ENCODE peak calls at places on chromosomes 11 and 22, in six cellular contexts. C is psoas muscle, G is hepatocyte, J is breast epithelium, D is A549, N is right cardiac atrium. F is an unnamed sample.

GRCh38 chr11:3158131-3158591 is 6.9 kb downstream of the OSBPL5 start:
- DNase-seq in C (peak; percentile 38), G (no peak), J (no peak), D (no peak), N (peak; percentile 0), F (no peak)

GRCh38 chr22:25406510-25407210 is 157.8 kb upstream of the GRK3 start:
- DNase-seq in C (no peak), G (no peak), J (no peak), D (no peak), N (peak; percentile 39), F (no peak)

GRCh38 chr11:91097069-91097468 is 874.2 kb upstream of the CHORDC1 start:
- DNase-seq in C (no peak), G (no peak), J (no peak), D (no peak), N (no peak), F (no peak)

GRCh38 chr11:48683226-48683720 is 194.7 kb downstream of the OR4A47 start:
- DNase-seq in C (peak; percentile 9), G (no peak), J (no peak), D (no peak), N (no peak), F (no peak)

GRCh38 chr11:107577312-107577711 is 11.8 kb upstream of the ALKBH8 start:
- DNase-seq in C (no peak), G (no peak), J (no peak), D (no peak), N (no peak), F (no peak)

GRCh38 chr22:28923826-28924732 is 40.7 kb downstream of the ZNRF3 start:
- DNase-seq in C (peak; percentile 78), G (peak; percentile 48), J (peak; percentile 75), D (no peak), N (peak; percentile 23), F (no peak)

GRCh38 chr11:92552942-92553341 is 328.3 kb downstream of the FAT3 start:
- DNase-seq in C (no peak), G (no peak), J (no peak), D (peak; percentile 4), N (no peak), F (peak; percentile 1)

GRCh38 chr22:39144101-39144815 is 8.2 kb downstream of the CBX7 start:
- DNase-seq in C (peak; percentile 50), G (peak; percentile 17), J (peak; percentile 41), D (no peak), N (no peak), F (peak; percentile 62)

GRCh38 chr11:62922653-62923371 is 1.6 kb upstream of the CHRM1 start:
- DNase-seq in C (peak; percentile 44), G (no peak), J (no peak), D (peak; percentile 59), N (no peak), F (no peak)

GRCh38 chr11:134050541-134051383 is 18.1 kb upstream of the JAM3 start:
- DNase-seq in C (peak; percentile 85), G (peak; percentile 87), J (peak; percentile 34), D (peak; percentile 33), N (peak; percentile 73), F (peak; percentile 91)
- H3K4me3 ChIP-seq in C (peak overlapping the region; percentile 45), G (no peak overlapping the region), J (peak overlapping the region; percentile 21), D (peak overlapping the region; percentile 18), N (no peak overlapping the region), F (peak overlapping the region; percentile 64)

GRCh38 chr11:73013021-73013420 is 129.1 kb downstream of the FCHSD2 start:
- DNase-seq in C (no peak), G (no peak), J (no peak), D (no peak), N (no peak), F (no peak)

GRCh38 chr11:73004088-73004487 is 138.0 kb downstream of the FCHSD2 start:
- DNase-seq in C (no peak), G (no peak), J (no peak), D (no peak), N (no peak), F (no peak)

GRCh38 chr11:73012121-73012863 is 129.8 kb downstream of the FCHSD2 start:
- DNase-seq in C (no peak), G (no peak), J (no peak), D (no peak), N (no peak), F (peak; percentile 48)

GRCh38 chr11:73011126-73011817 is 130.8 kb downstream of the FCHSD2 start:
- DNase-seq in C (no peak), G (no peak), J (no peak), D (no peak), N (no peak), F (no peak)

DNA sequence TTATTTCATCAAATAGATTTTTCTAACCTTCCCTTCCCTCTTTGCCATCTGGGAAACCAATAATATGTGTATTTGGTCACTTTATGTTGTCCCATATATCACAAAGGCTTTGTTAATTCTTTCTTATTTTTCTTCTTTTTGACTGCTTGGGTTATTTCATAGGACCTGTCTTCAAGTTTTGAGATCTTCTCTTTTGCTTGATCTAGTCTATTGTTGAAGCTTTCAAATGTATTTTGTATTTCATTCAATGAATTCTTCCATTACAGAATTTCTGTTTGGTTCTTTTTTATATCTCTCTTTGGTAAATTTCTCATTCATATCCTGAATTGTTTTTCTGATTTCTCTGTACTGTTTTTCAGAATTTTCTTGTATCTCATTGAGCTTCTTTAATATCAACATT is 132.1 kb downstream of the FCHSD2 start:
- DNase-seq in C (no peak), G (no peak), J (no peak), D (no peak), N (no peak), F (no peak)
- H3K4me1 ChIP-seq in C (no peaks in the 10 kb centered on the region), G (no peaks in the 10 kb centered on the region), J (no peaks in the 10 kb centered on the region), D (no peaks in the 10 kb centered on the region), N (no peaks in the 10 kb centered on the region), F (peaks cover 10% of the 10 kb centered on the region)

GRCh38 chr11:69595805-69596665 is 44.9 kb upstream of the CCND1 start:
- DNase-seq in C (no peak), G (no peak), J (no peak), D (no peak), N (no peak), F (no peak)
- H3K9me3 ChIP-seq in C (no peaks in the 10 kb centered on the region), G (no peaks in the 10 kb centered on the region), J (no peaks in the 10 kb centered on the region), D (no peaks in the 10 kb centered on the region), N (no peaks in the 10 kb centered on the region), F (peaks cover 11% of the 10 kb centered on the region)

GRCh38 chr11:132746305-132746704 is 786.0 kb downstream of the OPCML start:
- DNase-seq in C (no peak), G (no peak), J (no peak), D (no peak), N (no peak), F (no peak)

GRCh38 chr11:132742929-132743328 is 789.4 kb downstream of the OPCML start:
- DNase-seq in C (no peak), G (no peak), J (no peak), D (no peak), N (no peak), F (no peak)

GRCh38 chr11:132744771-132745170 is 787.5 kb downstream of the OPCML start:
- DNase-seq in C (no peak), G (no peak), J (no peak), D (no peak), N (no peak), F (peak; percentile 24)
- H3K4me3 ChIP-seq in C (no peak overlapping the region), G (no peak overlapping the region), J (no peak overlapping the region), D (no peak overlapping the region), N (no peak overlapping the region), F (no peak overlapping the region)

DNA sequence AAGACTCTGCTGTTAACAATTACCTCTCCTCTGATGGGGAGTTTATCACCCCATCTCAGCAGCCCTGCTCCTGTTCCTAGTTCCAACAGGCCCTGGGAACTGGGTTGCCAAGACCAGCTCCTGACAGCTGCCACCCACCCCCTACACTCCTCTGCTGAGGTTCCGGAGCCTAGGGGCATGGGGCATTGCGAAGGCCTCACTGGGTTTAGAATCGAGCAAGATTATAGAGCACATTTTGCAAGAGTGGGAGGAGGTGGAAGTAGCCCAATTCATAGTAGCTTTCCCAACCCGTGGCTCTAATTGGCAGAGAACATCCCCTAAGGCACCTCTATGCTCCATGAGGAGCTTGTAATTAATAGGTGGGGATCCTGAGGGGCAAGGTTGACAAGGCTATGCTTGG is 23.0 kb downstream of the MYEOV start:
- DNase-seq in C (no peak), G (no peak), J (no peak), D (no peak), N (no peak), F (no peak)
- H3K4me1 ChIP-seq in C (no peaks in the 10 kb centered on the region), G (peaks cover 7% of the 10 kb centered on the region), J (peaks cover 3% of the 10 kb centered on the region), D (peaks cover 28% of the 10 kb centered on the region), N (peaks cover 7% of the 10 kb centered on the region), F (peaks cover 62% of the 10 kb centered on the region)

GRCh38 chr11:124310746-124311145 is 3.0 kb downstream of the OR8D1 start:
- DNase-seq in C (no peak), G (no peak), J (no peak), D (no peak), N (no peak), F (no peak)
- H3K9me3 ChIP-seq in C (no peaks in the 10 kb centered on the region), G (no peaks in the 10 kb centered on the region), J (no peaks in the 10 kb centered on the region), D (no peaks in the 10 kb centered on the region), N (no peaks in the 10 kb centered on the region), F (no peaks in the 10 kb centered on the region)

GRCh38 chr11:597166-597725 is 18.5 kb downstream of the IRF7 start:
- DNase-seq in C (no peak), G (no peak), J (no peak), D (no peak), N (no peak), F (no peak)

GRCh38 chr11:596374-596773 is 19.4 kb downstream of the IRF7 start:
- DNase-seq in C (no peak), G (no peak), J (no peak), D (no peak), N (no peak), F (no peak)

GRCh38 chr11:593347-593746 is 17.1 kb downstream of the PHRF1 start:
- DNase-seq in C (no peak), G (no peak), J (no peak), D (no peak), N (no peak), F (no peak)

GRCh38 chr11:592918-593317 is 16.6 kb downstream of the PHRF1 start:
- DNase-seq in C (no peak), G (no peak), J (no peak), D (no peak), N (no peak), F (no peak)

DNA sequence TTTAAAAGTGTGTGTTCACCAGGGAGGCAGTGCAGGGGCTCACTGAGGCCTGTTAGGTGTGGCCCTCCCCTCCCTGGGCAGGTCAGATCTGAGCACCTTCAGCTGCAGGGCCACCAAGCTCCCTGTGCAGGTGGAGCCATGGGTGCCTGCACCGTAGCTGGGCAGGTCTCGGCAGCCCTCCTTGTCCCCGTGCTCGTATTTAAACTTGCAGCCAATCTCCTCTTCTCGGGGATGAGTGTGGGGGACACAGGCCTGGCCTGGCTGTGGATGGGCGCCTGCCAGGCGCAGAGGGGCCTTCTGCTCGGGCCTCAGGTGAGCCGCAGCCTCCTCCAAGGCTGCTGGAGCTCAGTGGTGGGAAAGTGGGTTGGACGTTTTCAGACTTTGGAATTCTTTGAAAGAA is 19.1 kb downstream of the PHRF1 start:
- DNase-seq in C (no peak), G (no peak), J (no peak), D (no peak), N (no peak), F (no peak)
- H3K4me3 ChIP-seq in C (no peak overlapping the region), G (no peak overlapping the region), J (no peak overlapping the region), D (no peak overlapping the region), N (no peak overlapping the region), F (no peak overlapping the region)

F was measured in adipocyte.